ENCODE peak calls at places on chromosomes 13 and 19, in four cellular contexts. S, W, Z and H are unnamed samples.

GRCh38 chr19:44587863-44588752 is 25.3 kb upstream of the IGSF23 start:
- DNase-seq in Z (no peak), W (no peak), S (peak; percentile 51), H (no peak)

GRCh38 chr19:47419037-47419783 is at the start of gene MEIS3:
- DNase-seq in Z (peak; percentile 44), W (no peak), S (no peak), H (no peak)

GRCh38 chr19:7500811-7501450 is 12.1 kb upstream of the PEX11G start:
- DNase-seq in W (no peak), Z (peak; percentile 75), S (peak; percentile 35), H (peak; percentile 82)

GRCh38 chr19:1223018-1223855 is 14.6 kb downstream of the CBARP start:
- DNase-seq in Z (no peak), S (no peak), W (no peak), H (peak; percentile 65)

GRCh38 chr13:75770164-75771145 is 134.3 kb downstream of the LMO7 start:
- DNase-seq in W (no peak), S (no peak), Z (no peak), H (no peak)

GRCh38 chr19:35973487-35973886 is 21.5 kb upstream of the SDHAF1 start:
- DNase-seq in S (no peak), Z (no peak), W (no peak), H (no peak)

GRCh38 chr13:35859981-35860380 is 271.2 kb downstream of the DCLK1 start:
- DNase-seq in W (no peak), Z (no peak), S (no peak), H (no peak)

GRCh38 chr19:2046046-2046907 is 4.8 kb downstream of the MKNK2 start:
- DNase-seq in W (no peak), S (no peak), Z (no peak), H (no peak)

GRCh38 chr13:85223883-85224656 is 575.1 kb downstream of the SLITRK6 start:
- DNase-seq in W (no peak), S (no peak), Z (no peak), H (no peak)

GRCh38 chr13:97298816-97299215 is 76.7 kb downstream of the MBNL2 start:
- DNase-seq in S (no peak), Z (no peak), W (no peak), H (no peak)

GRCh38 chr19:8396185-8396562 is 6.0 kb downstream of the RAB11B start:
- DNase-seq in Z (no peak), W (no peak), S (no peak), H (no peak)

GRCh38 chr19:5963855-5964254 is 14.1 kb downstream of the RANBP3 start:
- DNase-seq in Z (no peak), W (no peak), S (no peak), H (no peak)

GRCh38 chr19:45071969-45072790 is 4.1 kb downstream of the ZNF296 start:
- DNase-seq in S (no peak), Z (no peak), W (no peak), H (no peak)

GRCh38 chr19:37361994-37362393 is 8.9 kb upstream of the ZNF527 start:
- DNase-seq in S (no peak), Z (no peak), W (no peak), H (no peak)

GRCh38 chr13:31172535-31172934 is 10.8 kb upstream of the HSPH1 start:
- DNase-seq in W (no peak), S (peak; percentile 94), Z (no peak), H (no peak)

GRCh38 chr13:75305057-75305456 is 176.9 kb downstream of the TBC1D4 start:
- DNase-seq in S (no peak), W (no peak), Z (peak; percentile 6), H (no peak)

GRCh38 chr19:24054044-24054935 is 32.7 kb upstream of the ZNF254 start:
- DNase-seq in Z (no peak), S (peak; percentile 66), W (no peak), H (no peak)

GRCh38 chr19:16698914-16699313 is 20.7 kb upstream of the NWD1 start:
- DNase-seq in Z (no peak), S (no peak), W (no peak), H (no peak)

GRCh38 chr13:106963151-106963550 is 395.2 kb upstream of the ARGLU1 start:
- DNase-seq in S (no peak), W (no peak), Z (no peak), H (no peak)

GRCh38 chr13:101709952-101710351 is 257.5 kb downstream of the ITGBL1 start:
- DNase-seq in W (no peak), Z (no peak), S (peak; percentile 45), H (no peak)

GRCh38 chr13:27401210-27401609 is 23.2 kb upstream of the GTF3A start:
- DNase-seq in W (no peak), Z (no peak), S (no peak), H (no peak)

GRCh38 chr19:16330811-16331690 is 6.4 kb downstream of the KLF2 start:
- DNase-seq in S (no peak), Z (no peak), W (no peak), H (no peak)

GRCh38 chr19:38838208-38838985 is 6.8 kb upstream of the ECH1 start:
- DNase-seq in Z (no peak), S (no peak), W (no peak), H (no peak)

GRCh38 chr19:55362174-55362989 is 678 bp downstream of the GARIN5B start:
- DNase-seq in S (no peak), Z (no peak), W (no peak), H (no peak)

GRCh38 chr13:62113145-62113544 is 697.5 kb upstream of the PCDH20 start:
- DNase-seq in S (no peak), W (no peak), Z (no peak), H (peak; percentile 19)

GRCh38 chr13:76887070-76887563 is 912 bp upstream of the KCTD12 start:
- DNase-seq in W (no peak), Z (no peak), S (no peak), H (peak; percentile 42)

GRCh38 chr13:73948848-73949529 is 185.2 kb downstream of the KLF12 start:
- DNase-seq in Z (no peak), W (no peak), S (no peak), H (no peak)
- TF ChIP-seq SP1 in Z (no peak), W (no peak), S (no peak), H (no peak)

GRCh38 chr19:3518231-3518630 is 12.1 kb downstream of the FZR1 start:
- DNase-seq in S (no peak), Z (no peak), W (no peak), H (no peak)

GRCh38 chr19:3517638-3518037 is 11.5 kb downstream of the FZR1 start:
- DNase-seq in S (no peak), W (no peak), Z (no peak), H (no peak)

GRCh38 chr19:3514930-3515329 is 8.8 kb downstream of the FZR1 start:
- DNase-seq in W (no peak), Z (no peak), S (no peak), H (no peak)

GRCh38 chr19:3515891-3516422 is 9.8 kb downstream of the FZR1 start:
- DNase-seq in Z (no peak), W (no peak), S (no peak), H (no peak)

DNA sequence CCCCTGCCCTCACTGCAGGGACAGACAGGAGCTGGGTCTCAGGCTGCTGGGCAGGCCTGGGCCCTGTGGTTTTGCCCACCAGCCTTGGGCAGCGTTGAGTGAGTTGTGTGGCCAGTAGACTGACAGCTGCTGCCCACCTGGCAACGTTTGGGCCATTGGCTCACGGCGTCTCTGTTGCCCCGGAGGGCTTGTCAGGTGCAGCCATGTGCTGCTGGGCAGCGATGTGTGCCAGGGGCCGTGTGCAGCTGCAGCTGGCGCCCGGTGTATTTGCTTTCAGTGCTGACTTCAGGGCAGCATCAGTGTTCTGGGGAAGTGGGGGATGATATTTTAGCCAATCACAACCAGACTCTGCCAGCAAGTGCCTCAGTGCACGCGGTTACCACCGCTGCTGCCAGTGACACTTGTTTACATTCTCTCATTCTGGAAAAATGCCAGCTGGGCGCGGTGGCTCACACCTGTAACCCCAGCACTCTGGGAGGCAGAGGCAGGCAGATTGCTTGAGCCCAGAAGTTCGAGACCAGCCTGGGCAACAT is 10.6 kb downstream of the FZR1 start:
- DNase-seq in W (peak; percentile 17), S (no peak), Z (no peak), H (no peak)
- TF ChIP-seq TARDBP in W (no peak), S (no peak), Z (no peak), H (no peak)

DNA sequence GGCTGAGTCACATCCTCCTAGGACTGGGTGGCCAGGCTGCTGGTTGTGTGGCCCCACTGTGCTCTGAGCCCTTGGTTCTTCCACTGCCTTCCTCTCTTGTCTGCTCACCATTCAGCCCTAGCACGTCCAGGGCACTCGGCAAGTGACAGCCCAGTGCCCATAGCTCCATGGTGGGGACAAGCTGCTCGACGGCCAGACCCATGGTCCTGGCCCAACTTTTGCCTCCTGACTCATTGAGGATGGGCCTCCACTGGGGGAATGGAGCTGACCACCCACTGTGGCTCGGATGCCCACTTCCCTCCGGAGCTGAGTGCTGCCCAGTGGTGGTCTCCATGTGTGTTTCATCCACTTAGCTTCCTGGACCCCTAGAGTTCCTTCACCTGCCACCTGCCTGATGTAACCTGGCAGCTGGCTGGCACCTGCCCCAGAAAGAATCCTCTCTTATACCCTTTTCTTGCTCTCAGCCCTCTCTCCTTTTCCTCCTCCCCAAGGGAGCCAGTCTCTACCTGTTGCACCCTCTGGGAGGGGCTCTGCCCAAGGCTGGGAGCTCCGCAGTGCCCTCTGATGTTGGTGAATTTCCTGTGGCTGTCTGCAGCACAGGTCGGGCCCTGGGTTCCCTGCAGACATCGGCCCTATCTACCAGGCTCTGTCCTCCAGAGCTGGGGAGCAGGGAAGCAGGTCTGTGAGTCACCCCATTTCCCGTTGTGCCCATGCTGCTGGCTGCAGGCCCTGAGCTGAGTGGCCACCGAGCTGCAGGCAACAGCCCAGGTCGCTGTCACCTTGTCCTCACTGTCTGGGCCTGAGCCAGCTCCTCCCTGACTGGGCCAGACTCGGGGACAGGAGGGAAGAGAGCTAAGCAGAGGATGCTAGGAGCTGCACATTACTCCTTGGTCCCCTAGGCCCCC is 7.4 kb downstream of the CHST8 start:
- DNase-seq in S (no peak), Z (no peak), W (no peak), H (no peak)
- TF ChIP-seq SP1 in S (no peak), Z (no peak), W (no peak), H (no peak)

GRCh38 chr19:41351339-41352245 is 2.1 kb downstream of the TGFB1 start:
- DNase-seq in W (no peak), Z (peak; percentile 89), S (no peak), H (peak; percentile 56)

GRCh38 chr19:41352279-41352608 is 1.5 kb downstream of the TGFB1 start:
- DNase-seq in Z (no peak), W (no peak), S (no peak), H (no peak)

GRCh38 chr19:41353466-41354342 is at the start of gene TGFB1:
- DNase-seq in Z (peak; percentile 99), W (peak; percentile 62), S (peak; percentile 70), H (peak; percentile 83)

GRCh38 chr19:41354343-41354974 is 737 bp upstream of the TGFB1 start:
- DNase-seq in S (no peak), Z (no peak), W (no peak), H (no peak)

DNA sequence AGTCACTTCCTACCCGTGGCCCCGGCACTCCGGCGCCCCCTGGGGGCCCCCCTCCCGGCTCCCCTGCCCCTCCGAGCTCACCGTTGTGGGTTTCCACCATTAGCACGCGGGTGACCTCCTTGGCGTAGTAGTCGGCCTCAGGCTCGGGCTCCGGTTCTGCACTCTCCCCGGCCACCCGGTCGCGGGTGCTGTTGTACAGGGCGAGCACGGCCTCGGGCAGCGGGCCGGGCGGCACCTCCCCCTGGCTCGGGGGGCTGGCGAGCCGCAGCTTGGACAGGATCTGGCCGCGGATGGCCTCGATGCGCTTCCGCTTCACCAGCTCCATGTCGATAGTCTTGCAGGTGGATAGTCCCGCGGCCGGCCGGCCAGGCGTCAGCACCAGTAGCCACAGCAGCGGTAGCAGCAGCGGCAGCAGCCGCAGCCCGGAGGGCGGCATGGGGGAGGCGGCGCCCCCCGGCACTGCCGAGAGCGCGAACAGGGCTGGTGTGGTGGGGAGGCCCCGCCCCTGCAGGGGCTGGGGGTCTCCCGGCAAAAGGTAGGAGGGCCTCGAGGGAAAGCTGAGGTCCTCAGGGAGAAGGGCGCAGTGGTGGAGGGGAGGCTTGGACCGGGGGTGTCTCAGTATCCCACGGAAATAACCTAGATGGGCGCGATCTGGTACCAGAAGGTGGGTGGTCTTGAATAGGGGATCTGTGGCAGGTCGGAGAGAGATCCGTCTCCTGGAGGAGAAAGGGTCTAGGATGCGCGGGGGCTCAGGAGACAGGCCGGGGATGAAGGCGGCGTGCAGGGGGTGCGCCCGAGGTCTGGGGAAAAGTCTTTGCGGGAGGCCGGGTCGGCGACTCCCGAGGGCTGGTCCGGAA is 885 bp downstream of the TGFB1 start:
- DNase-seq in S (peak; percentile 54), Z (peak; percentile 84), W (no peak), H (peak; percentile 40)
- TF ChIP-seq TARDBP in S (peak; percentile 34), Z (peak; percentile 36), W (no peak), H (no peak)